ENCODE peak calls at places on chromosomes 3 and 15, in four cellular contexts. O is HCT116, C is neural progenitor cell, B is SK-N-SH. X is an unnamed sample.

GRCh38 chr3:181134873-181135272 is 145.3 kb upstream of the DNAJC19 start:
- DNase-seq in B (no peak), O (no peak), C (no peak), X (no peak)

GRCh38 chr3:151974067-151974466 is 100.6 kb downstream of the SUCNR1 start:
- DNase-seq in C (peak), O (no peak), B (no peak), X (no peak)

GRCh38 chr3:69368129-69368741 is 17.7 kb downstream of the FRMD4B start:
- DNase-seq in C (no peak), O (no peak), B (no peak), X (peak)

GRCh38 chr15:60021589-60022378 is 17.7 kb downstream of the FOXB1 start:
- DNase-seq in B (no peak), O (no peak), C (no peak), X (no peak)

GRCh38 chr3:123104550-123104949 is 37.7 kb downstream of the PDIA5 start:
- DNase-seq in C (no peak), B (peak), O (no peak), X (no peak)

GRCh38 chr3:119831022-119831421 is 49.1 kb downstream of the NR1I2 start:
- DNase-seq in C (no peak), B (no peak), O (no peak), X (peak)

GRCh38 chr3:147383617-147384016 is 22.7 kb downstream of the ZIC4 start:
- DNase-seq in C (peak), O (peak), B (no peak), X (peak)

GRCh38 chr3:4866841-4867240 is 112.4 kb upstream of the BHLHE40 start:
- DNase-seq in C (no peak), B (no peak), O (no peak), X (no peak)

GRCh38 chr15:40647523-40647922 is 47.5 kb upstream of the RAD51 start:
- DNase-seq in C (no peak), O (no peak), B (no peak), X (no peak)

GRCh38 chr15:40436892-40437753 is 3.6 kb upstream of the BAHD1 start:
- DNase-seq in O (no peak), C (peak), B (peak), X (peak)

GRCh38 chr15:70023064-70023768 is 74.5 kb downstream of the TLE3 start:
- DNase-seq in C (no peak), O (peak), B (no peak), X (no peak)

GRCh38 chr3:133578548-133579191 is 5.2 kb downstream of the CDV3 start:
- DNase-seq in O (peak), B (peak), C (peak), X (peak)

GRCh38 chr3:31530039-31530983 is 2.4 kb upstream of the STT3B start:
- DNase-seq in C (no peak), B (no peak), O (no peak), X (no peak)

DNA sequence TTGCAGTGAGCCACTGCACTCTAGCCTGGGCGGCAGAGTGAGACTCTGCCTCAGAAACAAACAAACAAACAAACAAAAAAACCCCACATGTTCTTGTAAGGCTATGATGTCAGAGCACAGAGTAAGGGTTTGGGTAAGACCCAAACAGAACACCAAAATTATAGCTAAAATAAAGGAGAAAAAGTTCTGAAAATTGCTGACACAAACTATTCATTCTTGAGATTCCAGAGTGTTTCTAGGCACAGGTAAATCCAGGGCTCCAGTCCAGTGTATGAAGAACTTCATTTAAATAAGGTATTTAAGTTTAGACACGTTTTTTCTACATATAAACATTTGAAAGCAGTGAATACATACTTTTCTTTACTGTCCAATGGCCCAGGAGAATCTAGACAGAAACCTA is 3.9 kb downstream of the CDC25A start:
- DNase-seq in O (no peak), C (no peak), B (no peak), X (no peak)
- H3K27ac ChIP-seq in O (no peak), C (no peak), B (no peak), X (peak)

GRCh38 chr3:11213810-11214450 is 58.3 kb upstream of the ATG7 start:
- DNase-seq in B (no peak), O (no peak), C (no peak), X (no peak)
- TF ChIP-seq CTCF in B (no peak), O (no peak), C (no peak), X (no peak)

GRCh38 chr15:39344662-39345141 is 236.2 kb upstream of the THBS1 start:
- DNase-seq in C (peak), B (no peak), O (no peak), X (peak)
- TF ChIP-seq EZH2phosphoT487 in C (no peak), B (no peak), O (no peak), X (no peak)

GRCh38 chr15:51878446-51879386 is 49.3 kb downstream of the TMOD3 start:
- DNase-seq in B (no peak), O (no peak), C (no peak), X (no peak)
- H3K27ac ChIP-seq in B (peak), O (peak), C (no peak), X (no peak)

DNA sequence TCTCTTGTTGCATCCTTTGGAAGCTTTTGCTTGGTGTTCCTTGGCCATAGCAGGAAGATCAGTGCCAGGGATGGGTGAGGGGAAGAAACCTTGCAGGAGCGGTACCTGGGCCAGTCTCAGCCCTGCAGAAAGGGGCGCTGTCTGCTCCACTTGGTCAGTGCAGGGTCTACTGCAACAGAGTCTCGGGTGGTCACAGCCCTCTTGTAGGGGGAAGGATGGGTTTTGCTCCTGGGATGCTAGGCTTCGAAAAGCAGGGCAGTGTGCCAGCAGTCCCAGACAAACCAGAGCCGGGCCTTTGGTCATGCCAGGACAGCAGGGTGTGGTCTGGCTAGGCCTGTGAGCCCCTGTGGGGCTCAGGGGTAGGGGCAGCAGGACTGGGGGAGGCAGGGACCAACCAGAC is 186.7 kb downstream of the APBA2 start:
- DNase-seq in O (no peak), B (no peak), C (no peak), X (no peak)
- TF ChIP-seq CTCF in O (no peak), B (no peak), C (no peak), X (peak)

GRCh38 chr3:136898549-136898948 is 36.5 kb downstream of the NCK1 start:
- DNase-seq in O (no peak), C (no peak), B (no peak), X (no peak)

GRCh38 chr3:136891934-136892855 is 30.2 kb downstream of the NCK1 start:
- DNase-seq in O (no peak), B (no peak), C (no peak), X (no peak)

GRCh38 chr3:136898954-136899353 is 36.9 kb downstream of the NCK1 start:
- DNase-seq in C (no peak), B (no peak), O (no peak), X (no peak)

GRCh38 chr3:136889947-136890346 is 27.9 kb downstream of the NCK1 start:
- DNase-seq in C (no peak), B (no peak), O (no peak), X (no peak)

DNA sequence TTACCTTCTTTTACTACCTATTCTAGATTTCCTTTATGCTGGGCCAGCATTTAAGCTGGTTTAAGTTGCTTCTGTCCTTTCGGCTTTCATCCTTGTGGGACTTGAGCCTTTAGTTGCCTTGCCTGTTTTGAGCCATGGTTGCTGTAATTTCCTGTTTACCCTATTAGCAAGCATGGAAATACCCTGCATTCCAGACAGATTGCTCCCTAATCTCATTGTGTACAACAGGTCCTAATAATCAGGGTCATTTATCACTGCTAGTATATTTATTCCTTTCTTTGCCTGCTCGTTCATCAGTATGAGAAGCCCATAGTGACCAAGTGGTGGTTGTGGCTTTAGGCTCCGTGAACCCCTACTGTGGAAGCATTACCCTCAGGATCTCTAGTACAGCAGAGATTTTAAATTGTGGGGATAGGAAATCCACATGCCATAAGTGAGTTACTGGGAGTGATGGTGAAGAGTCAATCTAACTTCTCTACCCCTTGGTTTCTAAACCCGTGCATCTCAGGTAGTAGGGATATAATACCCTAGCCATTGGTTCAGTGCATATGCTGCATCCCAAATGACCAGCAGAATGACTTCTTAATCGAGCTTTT is 31.9 kb downstream of the NCK1 start:
- DNase-seq in C (no peak), O (no peak), B (no peak), X (peak)
- TF ChIP-seq EZH2phosphoT487 in C (no peak), O (no peak), B (no peak), X (no peak)

GRCh38 chr3:140711043-140711718 is 33.3 kb downstream of the TRIM42 start:
- DNase-seq in O (no peak), B (no peak), C (no peak), X (no peak)
- H3K27ac ChIP-seq in O (no peak), B (no peak), C (no peak), X (no peak)

GRCh38 chr3:140250010-140250825 is 315.2 kb downstream of the CLSTN2 start:
- DNase-seq in C (peak), O (no peak), B (no peak), X (no peak)
- TF ChIP-seq CTCF in C (no peak), O (no peak), B (no peak), X (no peak)